ENCODE peak calls at places on chromosomes 5 and 9, in nine cellular contexts. R is HS-5; J is T-helper 2 cell; M is activated T-cell treated with anti-CD3 and anti-CD28 coated beads for 1 hour; O is H1; C is psoas muscle; K is OCI-M1; I is left colon; Q is CD8-positive, alpha-beta memory T cell. A is an unnamed sample.

GRCh38 chr9:98168153-98168780 is 24.2 kb downstream of the CORO2A start:
- DNase-seq in R (no peak), J (no peak), M (no peak), O (no peak), C (no peak), K (no peak), I (no peak), Q (no peak), A (no peak)

GRCh38 chr9:95316794-95317118 is 753 bp downstream of the FANCC start:
- DNase-seq in R (peak), J (no peak), M (no peak), O (peak), C (peak), K (peak), I (peak), Q (peak), A (peak)

GRCh38 chr9:108580021-108580439 is 275.8 kb downstream of the ACTL7B start:
- DNase-seq in R (no peak), J (no peak), M (no peak), O (no peak), C (no peak), K (no peak), I (peak), Q (no peak), A (peak)

GRCh38 chr9:89080193-89080592 is 88.9 kb downstream of the S1PR3 start:
- DNase-seq in R (no peak), J (no peak), M (no peak), O (no peak), C (peak), K (no peak), I (peak), Q (no peak), A (no peak)

GRCh38 chr9:93634311-93635185 is 58.2 kb downstream of the PHF2 start:
- DNase-seq in R (no peak), J (no peak), M (no peak), O (no peak), C (no peak), K (no peak), I (no peak), Q (no peak), A (no peak)

GRCh38 chr5:96648598-96648997 is 13.6 kb upstream of the CAST start:
- DNase-seq in R (no peak), J (no peak), M (no peak), O (no peak), C (no peak), K (no peak), I (no peak), Q (no peak), A (no peak)

GRCh38 chr9:137406876-137407589 is 15.9 kb downstream of the EXD3 start:
- DNase-seq in R (no peak), J (peak), M (peak), O (peak), C (peak), K (peak), I (peak), Q (peak), A (peak)

GRCh38 chr9:14173730-14174129 is 140.2 kb downstream of the NFIB start:
- DNase-seq in R (no peak), J (no peak), M (no peak), O (no peak), C (peak), K (no peak), I (no peak), Q (no peak), A (peak)

GRCh38 chr5:31671339-31671741 is 32.4 kb downstream of the PDZD2 start:
- DNase-seq in R (no peak), J (no peak), M (no peak), O (no peak), C (peak), K (no peak), I (no peak), Q (no peak), A (no peak)

GRCh38 chr5:137190441-137190840 is 308.7 kb downstream of the SPOCK1 start:
- DNase-seq in R (peak), J (no peak), M (no peak), O (no peak), C (no peak), K (no peak), I (no peak), Q (no peak), A (no peak)

GRCh38 chr9:27888661-27889295 is 315.5 kb upstream of the C9orf72 start:
- DNase-seq in R (no peak), J (peak), M (peak), O (peak), C (no peak), K (peak), I (peak), Q (no peak), A (peak)

GRCh38 chr9:128908372-128908771 is 12.4 kb upstream of the PHYHD1 start:
- DNase-seq in R (no peak), J (no peak), M (no peak), O (no peak), C (no peak), K (no peak), I (no peak), Q (no peak), A (no peak)

GRCh38 chr5:132006331-132007120 is 4.9 kb downstream of the ACSL6 start:
- DNase-seq in R (no peak), J (no peak), M (no peak), O (no peak), C (no peak), K (no peak), I (no peak), Q (no peak), A (no peak)

GRCh38 chr9:130287736-130288135 is 22.2 kb downstream of the HMCN2 start:
- DNase-seq in R (no peak), J (no peak), M (no peak), O (no peak), C (no peak), K (no peak), I (no peak), Q (no peak), A (peak)

GRCh38 chr5:68673451-68674180 is 420.2 kb upstream of the SLC30A5 start:
- DNase-seq in R (no peak), J (no peak), M (no peak), O (no peak), C (no peak), K (no peak), I (no peak), Q (no peak), A (no peak)

GRCh38 chr9:134888603-134889195 is 8.1 kb downstream of the FCN2 start:
- DNase-seq in R (no peak), J (no peak), M (no peak), O (no peak), C (no peak), K (no peak), I (no peak), Q (no peak), A (no peak)

GRCh38 chr5:178130576-178131445 is at the start of gene RMND5B:
- DNase-seq in R (peak), J (peak), M (peak), O (no peak), C (peak), K (peak), I (peak), Q (peak), A (peak)

GRCh38 chr5:138698713-138699112 is 54.5 kb upstream of the CTNNA1 start:
- DNase-seq in R (no peak), J (no peak), M (no peak), O (no peak), C (no peak), K (peak), I (no peak), Q (no peak), A (no peak)

GRCh38 chr5:143717400-143717799 is 94.6 kb upstream of the HMHB1 start:
- DNase-seq in R (peak), J (no peak), M (no peak), O (no peak), C (no peak), K (no peak), I (no peak), Q (no peak), A (no peak)

GRCh38 chr5:138438724-138439536 is at the start of gene REEP2:
- DNase-seq in R (no peak), J (peak), M (peak), O (peak), C (peak), K (peak), I (peak), Q (peak), A (peak)

GRCh38 chr5:31291323-31291854 is 97.9 kb downstream of the CDH6 start:
- DNase-seq in R (no peak), J (no peak), M (no peak), O (peak), C (no peak), K (peak), I (no peak), Q (no peak), A (peak)

GRCh38 chr5:178839319-178839704 is 20.4 kb upstream of the ZNF354B start:
- DNase-seq in R (no peak), J (no peak), M (peak), O (peak), C (peak), K (peak), I (peak), Q (peak), A (peak)

GRCh38 chr5:178389031-178389729 is 156.6 kb upstream of the PHYKPL start:
- DNase-seq in R (no peak), J (no peak), M (no peak), O (no peak), C (no peak), K (no peak), I (no peak), Q (no peak), A (no peak)

GRCh38 chr5:2134543-2135299 is 252.0 kb upstream of the IRX4 start:
- DNase-seq in R (no peak), J (no peak), M (no peak), O (no peak), C (no peak), K (no peak), I (no peak), Q (no peak), A (no peak)

GRCh38 chr9:32589083-32589713 is 16.2 kb upstream of the NDUFB6 start:
- DNase-seq in R (no peak), J (no peak), M (no peak), O (no peak), C (no peak), K (peak), I (no peak), Q (no peak), A (no peak)